ENCODE peak calls at places on chromosomes 11 and 22, in four cellular contexts. M is suprapubic skin, B is lung, Y is heart right ventricle. N is an unnamed sample.

GRCh38 chr22:23511627-23512347 is 68.3 kb downstream of the IGLL1 start:
- DNase-seq in B (no peak), M (no peak), Y (no peak), N (no peak)

GRCh38 chr11:131284041-131284440 is 86.4 kb upstream of the NTM start:
- DNase-seq in M (no peak), Y (no peak), B (no peak), N (no peak)

GRCh38 chr11:131807876-131808275 is 437.5 kb downstream of the NTM start:
- DNase-seq in B (no peak), M (no peak), Y (no peak), N (no peak)

GRCh38 chr11:126602349-126602940 is 247.0 kb downstream of the ST3GAL4 start:
- DNase-seq in Y (no peak), B (no peak), M (no peak), N (no peak)

GRCh38 chr22:37274380-37274862 is 7.9 kb upstream of the CYTH4 start:
- DNase-seq in M (no peak), B (no peak), Y (peak; percentile 48), N (peak; percentile 36)

GRCh38 chr22:37220543-37220968 is 8.3 kb upstream of the SSTR3 start:
- DNase-seq in B (no peak), M (no peak), Y (no peak), N (no peak)

GRCh38 chr11:57310630-57311086 is 14.1 kb downstream of the TNKS1BP1 start:
- DNase-seq in B (peak; percentile 84), Y (no peak), M (peak; percentile 77), N (no peak)

GRCh38 chr11:9320047-9320446 is 5.7 kb upstream of the TMEM41B start:
- DNase-seq in Y (no peak), M (peak; percentile 7), B (no peak), N (no peak)

GRCh38 chr22:30752771-30753170 is 58.1 kb downstream of the OSBP2 start:
- DNase-seq in Y (no peak), M (no peak), B (no peak), N (no peak)

GRCh38 chr11:118301600-118302195 is 2.8 kb upstream of the CD3E start:
- DNase-seq in Y (no peak), B (no peak), M (no peak), N (no peak)

GRCh38 chr11:118306556-118306955 is 2.0 kb downstream of the CD3E start:
- DNase-seq in M (no peak), Y (no peak), B (no peak), N (no peak)

GRCh38 chr11:118304809-118305248 is 299 bp downstream of the CD3E start:
- DNase-seq in B (no peak), Y (no peak), M (no peak), N (no peak)

GRCh38 chr11:118305726-118306125 is 1.2 kb downstream of the CD3E start:
- DNase-seq in B (no peak), M (no peak), Y (no peak), N (no peak)

DNA sequence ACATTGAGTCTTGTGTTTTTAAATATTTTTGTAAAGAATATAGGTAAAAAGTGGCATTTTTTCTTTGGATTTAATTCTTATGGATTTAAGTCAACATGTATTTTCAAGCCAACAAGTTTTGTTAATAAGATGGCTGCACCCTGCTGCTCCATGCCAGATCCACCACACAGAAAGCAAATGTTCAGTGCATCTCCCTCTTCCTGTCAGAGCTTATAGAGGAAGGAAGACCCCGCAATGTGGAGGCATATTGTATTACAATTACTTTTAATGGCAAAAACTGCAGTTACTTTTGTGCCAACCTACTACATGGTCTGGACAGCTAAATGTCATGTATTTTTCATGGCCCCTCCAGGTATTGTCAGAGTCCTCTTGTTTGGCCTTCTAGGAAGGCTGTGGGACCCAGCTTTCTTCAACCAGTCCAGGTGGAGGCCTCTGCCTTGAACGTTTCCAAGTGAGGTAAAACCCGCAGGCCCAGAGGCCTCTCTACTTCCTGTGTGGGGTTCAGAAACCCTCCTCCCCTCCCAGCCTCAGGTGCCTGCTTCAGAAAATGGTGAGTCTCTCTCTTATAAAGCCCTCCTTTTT is at the start of gene CD3E:
- DNase-seq in M (no peak), B (no peak), Y (no peak), N (no peak)
- H3K4me1 ChIP-seq in M (no peaks in the 10 kb centered on the region), B (no peaks in the 10 kb centered on the region), Y (no peaks in the 10 kb centered on the region), N (no peaks in the 10 kb centered on the region)

GRCh38 chr11:128757235-128757711 is 63.4 kb downstream of the FLI1 start:
- DNase-seq in M (no peak), B (peak; percentile 50), Y (no peak), N (peak; percentile 43)
- TF ChIP-seq CTCF in M (peak; percentile 13), B (peak; percentile 2), Y (peak; percentile 44), N (no peak)

GRCh38 chr11:75814369-75814685 is 683 bp upstream of the UVRAG start:
- DNase-seq in M (no peak), B (no peak), Y (no peak), N (no peak)
- H3K4me1 ChIP-seq in M (peaks cover 39% of the 10 kb centered on the region), B (peaks cover 1% of the 10 kb centered on the region), Y (peaks cover 31% of the 10 kb centered on the region), N (peaks cover 7% of the 10 kb centered on the region)

GRCh38 chr22:45911601-45912271 is 65.2 kb downstream of the WNT7B start:
- DNase-seq in Y (peak; percentile 65), B (peak; percentile 84), M (no peak), N (no peak)
- TF ChIP-seq CTCF in Y (no peak), B (no peak), M (no peak), N (no peak)

GRCh38 chr11:101444851-101445250 is 139.0 kb downstream of the TRPC6 start:
- DNase-seq in M (no peak), Y (no peak), B (no peak), N (no peak)

GRCh38 chr11:101446726-101447125 is 137.1 kb downstream of the TRPC6 start:
- DNase-seq in M (no peak), Y (no peak), B (no peak), N (no peak)

GRCh38 chr11:101444164-101444563 is 139.6 kb downstream of the TRPC6 start:
- DNase-seq in B (no peak), M (no peak), Y (no peak), N (peak; percentile 27)

GRCh38 chr11:101445761-101446160 is 138.0 kb downstream of the TRPC6 start:
- DNase-seq in Y (no peak), M (no peak), B (no peak), N (no peak)

DNA sequence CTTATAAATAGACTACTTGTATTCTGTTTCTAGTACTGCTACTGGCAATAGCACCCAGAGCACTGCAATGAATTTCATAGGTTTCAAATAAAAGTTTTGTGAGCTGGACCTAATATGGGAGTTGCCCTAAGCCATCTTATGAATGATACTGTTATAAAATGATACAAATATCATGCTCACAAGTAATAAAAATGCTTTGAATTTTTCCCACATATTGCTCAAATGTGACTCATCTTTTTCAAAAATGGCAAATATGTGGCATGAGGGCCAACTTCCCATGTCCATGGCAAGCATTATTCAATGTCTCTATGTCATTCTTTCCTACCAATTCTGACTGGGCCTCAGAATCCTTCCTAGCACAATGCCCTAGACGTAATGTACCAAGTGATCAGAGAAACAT is 137.6 kb downstream of the TRPC6 start:
- DNase-seq in Y (no peak), M (no peak), B (no peak), N (no peak)
- H3K4me1 ChIP-seq in Y (peaks cover 25% of the 10 kb centered on the region), M (peaks cover 22% of the 10 kb centered on the region), B (peaks cover 1% of the 10 kb centered on the region), N (no peaks in the 10 kb centered on the region)

GRCh38 chr11:117874910-117875396 is 1.5 kb downstream of the FXYD6 start:
- DNase-seq in B (no peak), M (no peak), Y (no peak), N (no peak)
- TF ChIP-seq CTCF in B (no peak), M (no peak), Y (no peak), N (no peak)

GRCh38 chr11:80849253-80849652 is 1408.4 kb upstream of the TENM4 start:
- DNase-seq in B (no peak), M (no peak), Y (no peak), N (no peak)
- H3K4me1 ChIP-seq in B (no peaks in the 10 kb centered on the region), M (no peaks in the 10 kb centered on the region), Y (no peaks in the 10 kb centered on the region), N (no peaks in the 10 kb centered on the region)

DNA sequence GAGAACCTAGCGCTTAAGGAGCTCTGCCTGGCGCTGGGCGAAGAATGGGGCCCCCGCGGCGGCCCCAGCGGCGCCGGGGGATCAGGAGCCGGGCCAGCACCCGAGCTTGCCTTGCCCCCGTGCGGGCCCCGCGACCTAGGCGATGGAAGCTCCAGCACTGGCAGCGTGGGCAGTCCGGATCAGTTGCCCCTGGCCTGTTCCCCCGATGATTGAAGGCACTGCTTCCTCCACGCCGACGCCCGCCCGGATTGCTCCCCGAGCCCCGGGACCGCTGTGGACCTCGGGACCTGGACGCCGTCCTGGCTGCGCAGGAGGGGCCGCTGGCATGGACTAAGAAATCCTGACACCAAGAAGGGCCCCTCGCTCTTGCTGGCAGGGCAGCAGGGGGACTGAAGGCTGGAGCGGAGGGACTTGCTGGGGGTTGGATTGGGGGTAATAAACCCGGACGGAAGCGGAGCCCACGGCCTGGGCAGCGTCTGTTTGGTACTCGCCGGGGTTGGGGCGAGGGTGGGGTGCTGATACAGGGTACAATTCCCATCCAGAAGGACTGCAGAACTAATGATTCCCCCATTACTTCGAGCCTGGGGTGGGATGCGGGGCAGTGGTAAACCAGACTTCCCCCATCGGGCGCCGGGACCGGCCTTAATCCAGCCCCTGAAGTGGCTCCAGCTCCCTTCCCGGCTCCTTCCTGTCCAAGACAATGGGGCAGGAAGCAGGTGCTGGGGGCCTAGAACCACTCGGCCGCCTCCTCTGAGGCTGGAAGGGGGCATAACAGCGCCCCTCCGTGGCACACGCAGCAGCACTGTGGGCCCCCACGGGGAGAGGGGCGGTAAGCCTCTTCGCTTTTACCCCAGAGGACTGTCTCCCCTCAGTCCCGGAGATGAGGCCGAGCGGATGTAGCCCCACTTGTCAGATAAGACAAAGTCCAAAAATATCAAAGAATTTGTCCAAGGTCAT is 985 bp downstream of the CCDC85B start:
- DNase-seq in B (no peak), Y (peak; percentile 70), M (peak; percentile 78), N (no peak)
- TF ChIP-seq CTCF in B (peak; percentile 13), Y (peak; percentile 69), M (no peak), N (peak; percentile 5)

DNA sequence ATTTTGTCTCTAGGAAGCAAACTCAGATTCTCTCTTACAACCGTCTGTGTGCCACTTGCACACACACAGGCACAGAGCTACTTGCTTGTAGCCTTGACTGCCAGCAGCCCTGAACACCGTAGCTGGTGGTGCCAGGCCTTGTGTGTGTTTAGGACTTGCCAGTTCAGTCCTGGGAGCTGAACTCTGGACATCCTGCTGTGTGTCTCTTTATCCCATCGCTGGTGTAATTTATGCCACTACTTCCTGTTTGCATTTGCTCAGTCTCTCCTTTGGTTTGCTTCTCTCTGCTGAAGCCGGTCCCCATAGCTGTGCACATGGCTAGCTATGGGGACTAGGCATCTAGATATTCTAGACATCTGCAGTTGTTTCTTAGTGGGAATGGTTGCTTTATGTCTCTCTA is 24.0 kb downstream of the MARK2 start:
- DNase-seq in Y (no peak), M (no peak), B (no peak), N (peak; percentile 74)
- H3K4me1 ChIP-seq in Y (peaks cover 42% of the 10 kb centered on the region), M (peaks cover 38% of the 10 kb centered on the region), B (peaks cover 6% of the 10 kb centered on the region), N (peaks cover 24% of the 10 kb centered on the region)

DNA sequence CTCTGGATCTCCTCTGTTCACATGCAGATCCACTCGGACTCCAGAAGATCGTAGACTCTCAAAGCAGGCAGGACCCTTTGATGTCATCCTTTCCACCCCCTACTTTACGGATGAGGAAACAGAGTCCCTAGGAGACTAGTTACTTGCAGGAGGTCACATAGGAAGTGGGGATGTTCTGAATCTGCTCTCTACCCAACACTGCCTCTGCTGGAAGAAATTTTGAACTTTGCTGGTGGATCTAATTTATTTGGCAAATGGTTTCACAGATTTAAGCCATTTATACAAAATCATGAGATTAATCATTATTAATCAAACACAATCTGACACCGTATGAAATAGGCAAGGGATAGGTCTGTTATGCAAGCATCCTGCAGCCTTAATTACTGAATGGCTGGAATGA is 55.0 kb upstream of the USP47 start:
- DNase-seq in M (no peak), B (no peak), Y (no peak), N (no peak)
- TF ChIP-seq CTCF in M (peak; percentile 17), B (no peak), Y (peak; percentile 59), N (peak; percentile 25)

N was measured in colonic mucosa.